ENCODE peak calls at places on chromosomes 6 and 20, in seven cellular contexts. R is K562, N is IMR-90, M is A549, D is H1, I is HepG2, L is GM12878. H is an unnamed sample.

GRCh38 chr6:79964607-79965081 is 17.3 kb upstream of the ELOVL4 start:
- DNase-seq in R (no peak), N (no peak), M (no peak), D (no peak), I (no peak), L (no peak), H (no peak)

GRCh38 chr20:1819311-1820136 is 75.7 kb upstream of the SIRPA start:
- DNase-seq in R (no peak), N (no peak), M (no peak), D (no peak), I (no peak), L (no peak), H (no peak)

GRCh38 chr6:50565004-50565403 is 148.3 kb upstream of the TFAP2D start:
- DNase-seq in R (no peak), N (no peak), M (no peak), D (no peak), I (no peak), L (no peak), H (no peak)

GRCh38 chr20:23122959-23123655 is 37.0 kb upstream of the CD93 start:
- DNase-seq in R (no peak), N (no peak), M (no peak), D (no peak), I (no peak), L (no peak), H (no peak)

GRCh38 chr20:54321688-54322087 is 113.8 kb downstream of the PFDN4 start:
- DNase-seq in R (no peak), N (no peak), M (no peak), D (no peak), I (no peak), L (no peak), H (no peak)

GRCh38 chr6:108364470-108364869 is 69.6 kb downstream of the AFG1L start:
- DNase-seq in R (no peak), N (no peak), M (no peak), D (no peak), I (no peak), L (no peak), H (no peak)

GRCh38 chr6:2522521-2522920 is 228.2 kb downstream of the MYLK4 start:
- DNase-seq in R (no peak), N (peak), M (no peak), D (no peak), I (no peak), L (no peak), H (no peak)

GRCh38 chr20:24098886-24099285 is 110.3 kb upstream of the GGTLC1 start:
- DNase-seq in R (no peak), N (peak), M (peak), D (no peak), I (no peak), L (no peak), H (no peak)

DNA sequence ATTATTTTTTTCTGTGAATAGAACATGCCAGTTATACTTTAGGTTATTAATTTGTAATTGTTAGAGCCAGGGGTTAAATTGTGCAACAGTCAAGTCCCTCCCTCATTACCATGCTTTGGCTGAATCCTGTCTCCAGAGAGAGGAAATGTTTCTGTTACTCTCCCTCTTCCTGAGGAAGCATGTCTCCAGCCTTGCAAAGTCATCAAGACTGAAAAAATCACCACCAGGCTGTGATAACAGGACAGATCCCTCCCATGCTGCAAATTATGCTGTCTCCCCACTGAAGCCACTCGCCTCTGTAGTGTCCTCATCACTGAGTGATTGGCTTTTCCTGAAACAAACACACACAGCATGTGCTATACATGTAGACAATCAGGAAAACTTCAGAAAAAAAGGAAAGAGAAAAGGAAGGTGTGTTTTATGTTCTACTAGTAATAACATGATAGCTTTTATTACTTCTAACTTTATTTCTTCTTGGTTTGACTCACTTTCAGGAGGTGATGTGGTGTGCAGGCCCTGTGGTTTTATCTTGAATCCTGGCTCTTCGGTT is 290.0 kb upstream of the JAG1 start:
- DNase-seq in R (no peak), N (no peak), M (no peak), D (no peak), I (no peak), L (no peak), H (no peak)
- TF ChIP-seq CEBPB in R (no peak), N (no peak), M (no peak), D (no peak), I (no peak), L (no peak), H (no peak)

GRCh38 chr6:25962368-25963127 is at the start of gene TRIM38:
- DNase-seq in R (peak), N (peak), M (peak), D (no peak), I (peak), L (peak), H (peak)
- TF ChIP-seq CEBPB in R (no peak), N (no peak), M (no peak), D (no peak), I (no peak), L (no peak), H (no peak)

GRCh38 chr6:117740605-117741004 is 65.3 kb downstream of the NUS1 start:
- DNase-seq in R (peak), N (no peak), M (no peak), D (no peak), I (no peak), L (no peak), H (no peak)

GRCh38 chr6:117739869-117740268 is 64.6 kb downstream of the NUS1 start:
- DNase-seq in R (peak), N (no peak), M (no peak), D (peak), I (no peak), L (no peak), H (no peak)
- TF ChIP-seq CEBPB in R (no peak), N (no peak), M (no peak), D (no peak), I (no peak), L (no peak), H (no peak)

GRCh38 chr6:17064975-17065374 is 36.9 kb upstream of the STMND1 start:
- DNase-seq in R (no peak), N (no peak), M (no peak), D (no peak), I (no peak), L (no peak), H (no peak)

GRCh38 chr6:17061097-17061496 is 40.8 kb upstream of the STMND1 start:
- DNase-seq in R (no peak), N (no peak), M (no peak), D (no peak), I (no peak), L (no peak), H (no peak)

DNA sequence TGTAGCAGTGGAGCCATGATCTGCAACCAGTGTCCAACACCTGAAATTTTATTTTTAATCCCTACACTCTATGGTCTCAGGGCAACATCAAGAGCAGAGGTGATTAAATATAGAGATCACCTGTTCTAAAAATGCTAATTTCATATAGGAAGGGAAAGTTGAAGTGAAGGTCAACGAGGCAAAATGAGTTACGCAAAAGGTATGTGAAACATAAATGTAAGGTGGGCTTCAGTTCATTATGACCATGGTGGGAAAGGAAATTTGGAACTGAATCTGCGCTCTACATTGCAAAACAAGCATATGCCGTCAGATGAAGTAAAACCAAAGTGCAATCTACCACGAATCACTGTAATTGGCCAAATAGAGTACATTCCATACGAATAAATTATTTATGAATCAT is 35.2 kb upstream of the STMND1 start:
- DNase-seq in R (no peak), N (peak), M (no peak), D (no peak), I (no peak), L (no peak), H (no peak)
- TF ChIP-seq CEBPB in R (no peak), N (no peak), M (no peak), D (no peak), I (no peak), L (no peak), H (no peak)

GRCh38 chr6:136761227-136761922 is 30.9 kb downstream of the MAP3K5 start:
- DNase-seq in R (no peak), N (peak), M (no peak), D (no peak), I (no peak), L (no peak), H (no peak)

GRCh38 chr6:136753624-136754023 is 38.7 kb downstream of the MAP3K5 start:
- DNase-seq in R (no peak), N (no peak), M (no peak), D (no peak), I (no peak), L (no peak), H (no peak)

GRCh38 chr6:136754820-136755219 is 37.5 kb downstream of the MAP3K5 start:
- DNase-seq in R (peak), N (no peak), M (no peak), D (no peak), I (no peak), L (no peak), H (no peak)

GRCh38 chr6:136752554-136752953 is 39.7 kb downstream of the MAP3K5 start:
- DNase-seq in R (no peak), N (no peak), M (no peak), D (no peak), I (no peak), L (no peak), H (no peak)

GRCh38 chr6:136757150-136757549 is 35.1 kb downstream of the MAP3K5 start:
- DNase-seq in R (no peak), N (peak), M (peak), D (no peak), I (no peak), L (no peak), H (no peak)
- TF ChIP-seq CEBPB in R (no peak), N (no peak), M (no peak), D (no peak), I (no peak), L (no peak), H (no peak)

DNA sequence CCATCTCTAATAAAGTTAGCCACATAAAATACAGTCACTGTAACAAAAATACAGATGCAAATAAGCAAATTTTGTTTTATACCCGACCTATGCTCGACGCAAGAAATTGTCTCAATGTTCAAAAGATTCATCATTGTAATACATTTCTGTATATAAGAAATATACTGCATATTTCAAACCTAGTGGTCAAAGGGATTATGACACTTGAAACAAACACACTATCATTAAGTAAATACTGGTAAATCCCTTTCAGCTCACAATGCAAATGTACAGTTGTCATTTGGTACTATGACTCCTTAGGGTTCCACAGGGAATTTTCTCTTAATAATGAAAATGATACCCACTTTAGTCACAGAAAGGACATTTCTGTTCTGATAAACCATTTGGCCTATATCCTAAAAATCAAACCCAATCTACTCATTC is 2.2 kb downstream of the HIVEP2 start:
- DNase-seq in R (peak), N (peak), M (peak), D (no peak), I (peak), L (no peak), H (no peak)
- TF ChIP-seq CEBPB in R (no peak), N (no peak), M (no peak), D (no peak), I (no peak), L (no peak), H (no peak)

GRCh38 chr6:49252901-49253300 is 210.2 kb downstream of the MMUT start:
- DNase-seq in R (no peak), N (no peak), M (no peak), D (no peak), I (no peak), L (no peak), H (no peak)

GRCh38 chr6:49257549-49257948 is 205.5 kb downstream of the MMUT start:
- DNase-seq in R (no peak), N (no peak), M (no peak), D (no peak), I (no peak), L (no peak), H (no peak)
- TF ChIP-seq CEBPB in R (no peak), N (no peak), M (no peak), D (no peak), I (no peak), L (no peak), H (no peak)

DNA sequence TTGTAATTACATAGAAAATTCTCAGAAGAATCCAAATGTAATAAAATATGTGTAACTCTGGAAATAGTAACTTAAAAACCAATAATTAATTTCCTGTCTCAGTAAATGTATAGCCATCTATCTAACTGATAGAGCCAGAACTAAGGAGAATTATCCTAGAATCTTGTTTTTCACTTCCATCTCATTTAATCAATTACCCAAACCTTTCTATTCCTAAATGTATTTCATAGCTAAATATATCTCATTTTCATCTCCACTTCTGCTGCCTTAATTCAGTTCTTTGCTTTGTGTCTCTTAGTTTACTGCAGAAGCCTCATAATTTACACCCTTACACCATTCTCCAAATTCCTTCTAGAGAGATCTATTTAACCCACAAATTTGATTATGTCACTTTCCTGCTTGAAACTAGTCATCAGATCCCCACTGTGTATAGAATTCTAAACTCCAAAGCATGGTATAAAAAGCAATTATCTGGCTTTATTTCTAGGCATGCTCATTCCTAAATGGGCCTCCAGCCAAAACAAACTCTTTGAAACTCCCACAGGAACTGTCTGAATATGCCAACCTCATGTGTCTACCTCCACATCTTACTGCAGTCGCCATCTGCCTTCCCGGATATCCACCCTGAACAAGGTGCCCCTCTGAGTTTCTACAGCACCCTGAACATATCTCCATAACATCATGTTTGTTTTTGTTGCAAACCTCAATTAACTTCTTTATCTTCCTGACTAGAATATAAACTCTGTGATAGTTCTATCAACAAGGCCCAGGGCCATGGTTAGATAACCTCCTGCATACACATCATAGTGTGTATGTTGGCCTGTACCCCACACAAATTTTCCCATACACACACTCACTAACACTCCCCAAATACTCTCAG is 70.5 kb upstream of the ADTRP start:
- DNase-seq in R (no peak), N (peak), M (no peak), D (no peak), I (no peak), L (no peak), H (no peak)
- TF ChIP-seq CEBPB in R (no peak), N (no peak), M (no peak), D (no peak), I (no peak), L (no peak), H (no peak)

GRCh38 chr6:32198866-32199265 is 6.4 kb upstream of the GPSM3 start:
- DNase-seq in R (no peak), N (no peak), M (no peak), D (no peak), I (no peak), L (no peak), H (no peak)

GRCh38 chr6:32198345-32198696 is 5.9 kb upstream of the GPSM3 start:
- DNase-seq in R (no peak), N (no peak), M (no peak), D (no peak), I (no peak), L (no peak), H (no peak)

GRCh38 chr6:32202186-32202585 is 9.7 kb upstream of the GPSM3 start:
- DNase-seq in R (no peak), N (no peak), M (no peak), D (no peak), I (no peak), L (no peak), H (no peak)

GRCh38 chr6:32203435-32204267 is 11.2 kb upstream of the GPSM3 start:
- DNase-seq in R (no peak), N (no peak), M (no peak), D (no peak), I (no peak), L (no peak), H (no peak)

DNA sequence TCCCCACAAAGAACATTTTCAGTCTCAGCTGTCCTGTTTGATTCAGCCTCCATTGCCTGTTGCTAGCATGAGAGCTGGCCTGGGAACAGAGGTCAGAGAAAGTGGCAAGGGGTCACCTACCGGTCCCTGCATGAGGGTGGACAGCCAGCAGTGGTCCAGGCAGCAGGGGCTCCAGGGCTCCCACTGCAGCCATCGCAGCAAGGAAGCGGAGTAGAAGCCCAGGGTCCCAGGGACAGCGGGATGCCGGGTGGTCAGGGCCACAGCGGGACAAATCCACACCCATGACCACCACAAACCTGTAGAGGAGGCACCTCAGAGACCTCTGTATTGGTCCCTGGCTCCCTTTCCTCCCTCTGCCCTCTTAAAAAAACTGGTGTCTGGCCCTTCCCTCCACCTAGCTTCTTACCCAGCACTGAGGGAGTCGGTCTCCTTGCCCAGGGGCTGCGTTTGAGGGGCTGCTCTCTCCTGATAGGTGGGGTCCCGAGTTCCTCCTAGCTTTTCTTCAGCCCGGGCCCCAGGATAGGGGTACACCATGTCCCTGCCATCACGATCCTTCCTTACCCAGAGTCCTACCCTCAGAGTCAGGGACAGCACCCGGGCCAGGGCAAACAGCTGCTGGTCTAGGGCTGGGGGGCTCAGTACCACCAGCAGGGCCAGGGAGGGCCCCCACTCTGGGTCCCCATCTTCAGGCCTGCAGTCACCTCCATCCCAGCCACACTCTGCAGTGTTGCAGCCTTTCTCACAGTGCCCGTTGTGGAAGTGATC is 8.4 kb upstream of the GPSM3 start:
- DNase-seq in R (no peak), N (no peak), M (no peak), D (no peak), I (no peak), L (no peak), H (no peak)
- TF ChIP-seq CEBPB in R (no peak), N (no peak), M (no peak), D (no peak), I (no peak), L (no peak), H (no peak)